ENCODE peak calls at places on chromosomes 3 and 15, in eight cellular contexts. P, B, G, L, H, D, T and W are unnamed samples.

GRCh38 chr3:58063022-58063421 is 54.8 kb downstream of the FLNB start:
- DNase-seq in G (no peak), B (no peak), H (no peak), L (no peak), T (no peak), P (no peak), D (no peak), W (no peak)

GRCh38 chr3:197912770-197913476 is 37.1 kb upstream of the RPL35A start:
- DNase-seq in G (no peak), P (no peak), H (no peak), L (no peak), T (peak), B (no peak), D (no peak), W (peak)

GRCh38 chr15:98580577-98580976 is 67.8 kb upstream of the IGF1R start:
- DNase-seq in B (no peak), G (no peak), D (no peak), L (no peak), T (no peak), H (no peak), P (peak), W (no peak)

GRCh38 chr3:75001330-75001729 is 386.9 kb upstream of the CNTN3 start:
- DNase-seq in D (no peak), H (no peak), P (peak), G (no peak), L (peak), T (peak), B (no peak), W (peak)

GRCh38 chr15:45456212-45457106 is 66.1 kb downstream of the SLC30A4 start:
- DNase-seq in P (no peak), T (peak), D (peak), G (peak), L (peak), B (peak), H (peak), W (peak)

GRCh38 chr15:88302373-88302772 is 45.8 kb upstream of the NTRK3 start:
- DNase-seq in T (no peak), L (no peak), P (no peak), G (no peak), D (no peak), B (no peak), H (no peak), W (no peak)

GRCh38 chr3:187954486-187955075 is 199.4 kb upstream of the LPP start:
- DNase-seq in H (no peak), T (peak), D (no peak), B (no peak), L (no peak), P (no peak), G (peak), W (no peak)

GRCh38 chr15:62920569-62921502 is 121.7 kb upstream of the TPM1 start:
- DNase-seq in T (peak), P (no peak), D (no peak), B (no peak), H (no peak), G (peak), L (no peak), W (peak)

GRCh38 chr3:70811880-70812279 is 499.4 kb upstream of the MDFIC2 start:
- DNase-seq in G (peak), H (no peak), B (no peak), D (no peak), L (peak), T (peak), P (no peak), W (peak)

GRCh38 chr3:169699536-169700050 is 36.1 kb upstream of the MECOM start:
- DNase-seq in B (no peak), P (no peak), D (no peak), H (no peak), G (peak), L (no peak), T (peak), W (peak)

GRCh38 chr3:69232447-69232846 is 110.1 kb upstream of the LMOD3 start:
- DNase-seq in P (no peak), L (no peak), T (no peak), H (no peak), B (no peak), G (no peak), D (no peak), W (no peak)

GRCh38 chr3:69241769-69242168 is 119.4 kb upstream of the LMOD3 start:
- DNase-seq in T (no peak), P (no peak), D (no peak), L (no peak), H (no peak), B (no peak), G (no peak), W (no peak)

GRCh38 chr3:69239063-69239462 is 116.7 kb upstream of the LMOD3 start:
- DNase-seq in L (no peak), B (no peak), D (no peak), H (no peak), T (no peak), G (no peak), P (no peak), W (no peak)

GRCh38 chr3:69240651-69241578 is 118.5 kb upstream of the LMOD3 start:
- DNase-seq in T (no peak), G (no peak), P (peak), B (peak), D (no peak), L (no peak), H (no peak), W (no peak)

GRCh38 chr3:69236808-69237707 is 114.7 kb upstream of the LMOD3 start:
- DNase-seq in D (no peak), B (no peak), L (no peak), H (no peak), T (no peak), P (peak), G (no peak), W (no peak)
- H3K4me3 ChIP-seq in D (no peak), B (no peak), L (peak), H (no peak), T (peak), P (no peak), G (no peak), W (no peak)

GRCh38 chr15:75349851-75350588 is 3.2 kb downstream of the NEIL1 start:
- DNase-seq in L (no peak), H (no peak), P (no peak), B (no peak), T (no peak), G (no peak), D (peak), W (no peak)
- H3K4me3 ChIP-seq in L (no peak), H (no peak), P (no peak), B (no peak), T (no peak), G (no peak), D (no peak), W (no peak)

GRCh38 chr15:40368701-40369473 is 10.9 kb downstream of the DISP2 start:
- DNase-seq in P (no peak), L (no peak), D (no peak), H (no peak), T (no peak), G (no peak), B (no peak), W (no peak)
- H3K4me3 ChIP-seq in P (no peak), L (no peak), D (no peak), H (no peak), T (no peak), G (no peak), B (no peak), W (no peak)

DNA sequence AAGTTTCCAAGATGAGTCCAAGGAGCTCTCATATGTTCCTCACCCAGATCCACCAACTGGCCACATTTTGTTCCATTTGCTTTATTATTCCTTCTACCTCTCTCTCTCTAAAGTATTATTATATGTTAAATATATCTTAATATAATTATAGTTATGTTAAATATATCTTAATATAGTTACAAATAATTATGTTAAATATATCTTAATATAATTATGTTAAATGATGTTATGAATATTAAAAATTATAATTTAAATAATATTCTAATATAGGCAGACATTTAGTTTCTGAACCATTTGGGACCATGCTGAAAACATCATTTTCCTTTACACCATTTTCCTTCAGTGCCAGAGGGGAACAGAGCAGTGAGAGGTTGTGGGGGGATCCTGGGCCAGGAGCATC is 50.0 kb upstream of the MEX3B start:
- DNase-seq in G (no peak), T (no peak), P (no peak), L (no peak), H (no peak), D (no peak), B (no peak), W (no peak)
- H3K4me3 ChIP-seq in G (no peak), T (no peak), P (no peak), L (no peak), H (no peak), D (no peak), B (no peak), W (no peak)

DNA sequence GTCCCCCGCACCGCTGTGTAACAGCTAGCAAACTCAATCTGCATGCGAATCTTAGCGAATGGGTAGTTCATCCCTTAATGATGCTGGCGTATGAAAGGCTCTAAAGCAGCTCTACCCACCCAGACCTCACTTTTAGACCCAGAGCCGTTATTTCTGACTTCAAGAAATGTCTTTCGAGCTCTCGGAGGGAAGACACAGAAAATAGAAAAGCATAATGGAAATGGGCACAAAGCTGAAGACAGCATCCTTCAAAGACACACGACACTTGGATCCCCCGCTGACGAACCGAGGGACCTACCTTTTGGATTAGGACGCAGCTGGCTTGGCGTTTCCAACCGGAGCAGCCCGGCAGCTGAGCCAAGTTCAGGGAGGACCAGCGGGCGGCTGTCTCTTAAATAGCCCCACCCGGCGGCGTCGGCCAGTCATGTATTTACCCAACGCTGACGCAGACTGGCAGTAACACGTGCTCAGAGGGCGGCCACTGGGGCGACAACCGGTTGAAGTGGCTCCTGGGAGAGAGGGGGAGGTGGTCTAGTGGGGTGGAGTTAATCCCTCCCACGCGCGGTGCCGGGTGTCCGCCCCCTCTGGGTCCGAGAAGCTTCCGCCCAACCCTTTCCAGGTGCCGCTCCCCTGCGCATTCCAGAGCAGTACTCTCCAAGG is 1.5 kb downstream of the CCK start:
- DNase-seq in G (peak), L (peak), H (no peak), P (no peak), D (no peak), B (peak), T (peak), W (peak)
- H3K4me3 ChIP-seq in G (no peak), L (no peak), H (no peak), P (no peak), D (peak), B (no peak), T (no peak), W (no peak)

DNA sequence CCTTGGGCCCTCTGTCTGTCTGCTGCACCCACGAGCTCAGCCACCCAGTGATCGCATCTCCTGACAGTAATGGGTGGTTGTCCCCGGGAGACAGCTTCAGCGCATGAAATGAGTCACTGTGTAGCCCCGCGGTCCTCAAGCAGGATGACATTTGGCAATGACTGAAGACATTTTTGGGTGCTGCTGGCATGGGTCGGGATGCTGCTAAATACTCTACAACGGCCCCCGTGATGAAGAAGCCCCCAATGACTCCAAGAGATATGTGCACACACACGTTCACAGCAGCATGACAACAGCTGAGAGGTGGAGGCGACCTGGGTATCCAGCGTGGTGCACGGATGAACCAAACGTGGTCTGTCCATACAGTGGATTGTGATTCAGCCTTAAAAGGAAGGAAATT is 17.4 kb upstream of the ZXDC start:
- DNase-seq in D (no peak), G (no peak), B (no peak), T (no peak), P (no peak), H (no peak), L (no peak), W (no peak)
- H3K4me3 ChIP-seq in D (no peak), G (no peak), B (no peak), T (no peak), P (no peak), H (no peak), L (no peak), W (no peak)

GRCh38 chr3:23611737-23612295 is 193.9 kb upstream of the UBE2E1 start:
- DNase-seq in G (peak), B (no peak), D (no peak), L (peak), P (peak), H (no peak), T (peak), W (peak)

GRCh38 chr3:23615068-23615467 is 190.7 kb upstream of the UBE2E1 start:
- DNase-seq in P (no peak), D (no peak), T (no peak), B (no peak), L (no peak), G (no peak), H (no peak), W (no peak)

GRCh38 chr3:23608650-23609049 is 197.1 kb upstream of the UBE2E1 start:
- DNase-seq in D (no peak), H (no peak), P (no peak), T (no peak), B (no peak), G (no peak), L (no peak), W (no peak)

GRCh38 chr3:23607184-23607847 is 198.4 kb upstream of the UBE2E1 start:
- DNase-seq in D (no peak), T (no peak), G (peak), H (no peak), B (no peak), L (no peak), P (no peak), W (peak)

DNA sequence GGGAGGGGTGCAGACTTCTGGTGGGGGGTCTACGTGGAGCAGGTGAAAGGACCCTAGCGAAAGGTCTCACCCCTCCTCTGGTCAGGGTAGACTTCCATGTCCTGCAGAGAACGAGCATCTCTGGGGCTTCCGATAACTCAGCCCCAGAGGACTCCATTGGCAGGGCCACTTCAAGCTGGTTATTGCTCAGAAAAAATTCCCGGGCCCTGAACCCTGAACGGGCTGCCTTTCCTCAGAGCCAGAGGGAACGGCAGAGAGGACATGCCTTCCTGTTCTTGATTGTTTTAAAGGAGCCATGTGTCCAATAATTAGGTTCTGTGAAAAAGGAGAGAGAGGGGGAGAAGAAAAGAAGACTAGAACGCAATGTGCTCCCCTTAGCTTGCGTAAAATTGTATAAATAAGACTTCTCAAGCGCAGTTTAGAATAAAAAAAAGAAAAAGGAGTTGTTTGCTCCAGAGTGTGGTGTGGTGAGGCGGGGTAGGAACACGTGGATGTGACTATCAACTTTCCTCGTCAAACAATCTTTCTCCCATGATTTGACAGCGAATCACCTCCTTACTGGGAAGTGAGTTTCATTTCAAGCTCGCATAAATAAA is 193.4 kb upstream of the UBE2E1 start:
- DNase-seq in H (no peak), B (no peak), G (peak), L (peak), P (peak), D (no peak), T (peak), W (no peak)
- H3K4me3 ChIP-seq in H (no peak), B (no peak), G (no peak), L (no peak), P (no peak), D (no peak), T (peak), W (peak)

GRCh38 chr3:48468329-48468731 is 21.8 kb downstream of the ATRIP start:
- DNase-seq in T (no peak), P (no peak), H (no peak), G (no peak), D (no peak), L (no peak), B (no peak), W (no peak)
- H3K4me3 ChIP-seq in T (no peak), P (no peak), H (no peak), G (no peak), D (no peak), L (no peak), B (no peak), W (no peak)